ENCODE peak calls at places on chromosomes 3 and 15, in four cellular contexts. One of them, this sample, is unnamed.

GRCh38 chr3:19173945-19174344 is 25.6 kb downstream of the KCNH8 start:
- DNase-seq in endodermal cell: peak; percentile 79
- DNase-seq in PC-3: no peak
- DNase-seq in Karpas-422: no peak
- DNase-seq in this sample: no peak

GRCh38 chr3:72629191-72629611 is 219.0 kb downstream of the SHQ1 start:
- DNase-seq in endodermal cell: no peak
- DNase-seq in Karpas-422: peak; percentile 69
- DNase-seq in PC-3: peak; percentile 68
- DNase-seq in this sample: no peak

GRCh38 chr3:186880392-186880791 is 37.9 kb downstream of the ADIPOQ start:
- DNase-seq in endodermal cell: no peak
- DNase-seq in Karpas-422: no peak
- DNase-seq in PC-3: no peak
- DNase-seq in this sample: no peak

GRCh38 chr3:79184226-79184625 is 583.6 kb downstream of the ROBO1 start:
- DNase-seq in PC-3: no peak
- DNase-seq in Karpas-422: no peak
- DNase-seq in endodermal cell: no peak
- DNase-seq in this sample: no peak

GRCh38 chr3:104206925-104207324 is 1159.8 kb upstream of the ALCAM start:
- DNase-seq in Karpas-422: no peak
- DNase-seq in PC-3: peak; percentile 90
- DNase-seq in endodermal cell: no peak
- DNase-seq in this sample: no peak

GRCh38 chr3:15536856-15537255 is 15.3 kb upstream of the COLQ start:
- DNase-seq in Karpas-422: no peak
- DNase-seq in endodermal cell: no peak
- DNase-seq in PC-3: no peak
- DNase-seq in this sample: no peak

GRCh38 chr3:15958692-15959433 is 161.1 kb upstream of the ANKRD28 start:
- DNase-seq in PC-3: no peak
- DNase-seq in endodermal cell: no peak
- DNase-seq in Karpas-422: no peak
- DNase-seq in this sample: no peak

GRCh38 chr3:143000525-143000924 is 845 bp upstream of the U2SURP start:
- DNase-seq in endodermal cell: peak; percentile 55
- DNase-seq in Karpas-422: no peak
- DNase-seq in PC-3: peak; percentile 66
- DNase-seq in this sample: no peak

GRCh38 chr3:186411994-186412393 is 50.0 kb upstream of the DGKG start:
- DNase-seq in Karpas-422: no peak
- DNase-seq in PC-3: peak; percentile 70
- DNase-seq in endodermal cell: no peak
- DNase-seq in this sample: no peak

GRCh38 chr15:59622289-59622688 is 10.7 kb downstream of the GCNT3 start:
- DNase-seq in Karpas-422: peak; percentile 76
- DNase-seq in PC-3: peak; percentile 86
- DNase-seq in endodermal cell: peak; percentile 88
- DNase-seq in this sample: peak; percentile 47

GRCh38 chr3:38454179-38454883 is 641 bp downstream of the ACVR2B start:
- DNase-seq in endodermal cell: peak; percentile 73
- DNase-seq in PC-3: peak; percentile 36
- DNase-seq in Karpas-422: peak; percentile 60
- DNase-seq in this sample: peak; percentile 40

GRCh38 chr15:96363692-96364091 is 33.2 kb downstream of the NR2F2 start:
- DNase-seq in Karpas-422: no peak
- DNase-seq in PC-3: no peak
- DNase-seq in endodermal cell: no peak
- DNase-seq in this sample: no peak

GRCh38 chr15:85785887-85786777 is 8.6 kb downstream of the KLHL25 start:
- DNase-seq in endodermal cell: peak; percentile 65
- DNase-seq in Karpas-422: no peak
- DNase-seq in PC-3: peak; percentile 85
- DNase-seq in this sample: no peak

GRCh38 chr3:74561881-74562280 is 52.6 kb downstream of the CNTN3 start:
- DNase-seq in PC-3: no peak
- DNase-seq in Karpas-422: no peak
- DNase-seq in endodermal cell: no peak
- DNase-seq in this sample: no peak

GRCh38 chr3:123766195-123767019 is 117.7 kb downstream of the MYLK start:
- DNase-seq in Karpas-422: no peak
- DNase-seq in PC-3: no peak
- DNase-seq in endodermal cell: no peak
- DNase-seq in this sample: no peak

GRCh38 chr3:157405457-157405856 is 31.2 kb upstream of the PTX3 start:
- DNase-seq in PC-3: peak; percentile 71
- DNase-seq in Karpas-422: no peak
- DNase-seq in endodermal cell: no peak
- DNase-seq in this sample: no peak

GRCh38 chr3:38264307-38264706 is 1.3 kb upstream of the SLC22A13 start:
- DNase-seq in Karpas-422: no peak
- DNase-seq in endodermal cell: no peak
- DNase-seq in PC-3: no peak
- DNase-seq in this sample: no peak

GRCh38 chr15:70424937-70425411 is 327.3 kb upstream of the TLE3 start:
- DNase-seq in Karpas-422: no peak
- DNase-seq in PC-3: no peak
- DNase-seq in endodermal cell: no peak
- DNase-seq in this sample: no peak

GRCh38 chr3:156388469-156389150 is 166.3 kb downstream of the SSR3 start:
- DNase-seq in endodermal cell: no peak
- DNase-seq in PC-3: no peak
- DNase-seq in Karpas-422: no peak
- DNase-seq in this sample: peak; percentile 77

GRCh38 chr3:127714866-127715265 is 42.1 kb downstream of the ABTB1 start:
- DNase-seq in PC-3: no peak
- DNase-seq in Karpas-422: no peak
- DNase-seq in endodermal cell: no peak
- DNase-seq in this sample: no peak
- H3K9me3 ChIP-seq in PC-3: no peaks in the 10 kb centered on the region
- H3K9me3 ChIP-seq in Karpas-422: no peaks in the 10 kb centered on the region
- H3K9me3 ChIP-seq in endodermal cell: no peaks in the 10 kb centered on the region
- H3K9me3 ChIP-seq in this sample: no peaks in the 10 kb centered on the region

GRCh38 chr3:120180731-120181412 is 86.6 kb upstream of the GSK3B start:
- DNase-seq in PC-3: peak; percentile 60
- DNase-seq in Karpas-422: no peak
- DNase-seq in endodermal cell: no peak
- DNase-seq in this sample: no peak

GRCh38 chr3:120174811-120175210 is 80.6 kb upstream of the GSK3B start:
- DNase-seq in endodermal cell: no peak
- DNase-seq in PC-3: no peak
- DNase-seq in Karpas-422: no peak
- DNase-seq in this sample: no peak

GRCh38 chr3:120177907-120178306 is 83.7 kb upstream of the GSK3B start:
- DNase-seq in PC-3: peak; percentile 21
- DNase-seq in endodermal cell: peak; percentile 76
- DNase-seq in Karpas-422: peak; percentile 65
- DNase-seq in this sample: no peak

GRCh38 chr3:120173056-120173675 is 78.9 kb upstream of the GSK3B start:
- DNase-seq in Karpas-422: no peak
- DNase-seq in endodermal cell: no peak
- DNase-seq in PC-3: no peak
- DNase-seq in this sample: no peak

GRCh38 chr3:120177151-120177550 is 82.9 kb upstream of the GSK3B start:
- DNase-seq in Karpas-422: no peak
- DNase-seq in endodermal cell: peak; percentile 79
- DNase-seq in PC-3: peak; percentile 93
- DNase-seq in this sample: no peak
- H3K9ac ChIP-seq in Karpas-422: no peak overlapping the region
- H3K9ac ChIP-seq in endodermal cell: no peak overlapping the region
- H3K9ac ChIP-seq in PC-3: peak overlapping the region; percentile 28
- H3K9ac ChIP-seq in this sample: no peak overlapping the region

DNA sequence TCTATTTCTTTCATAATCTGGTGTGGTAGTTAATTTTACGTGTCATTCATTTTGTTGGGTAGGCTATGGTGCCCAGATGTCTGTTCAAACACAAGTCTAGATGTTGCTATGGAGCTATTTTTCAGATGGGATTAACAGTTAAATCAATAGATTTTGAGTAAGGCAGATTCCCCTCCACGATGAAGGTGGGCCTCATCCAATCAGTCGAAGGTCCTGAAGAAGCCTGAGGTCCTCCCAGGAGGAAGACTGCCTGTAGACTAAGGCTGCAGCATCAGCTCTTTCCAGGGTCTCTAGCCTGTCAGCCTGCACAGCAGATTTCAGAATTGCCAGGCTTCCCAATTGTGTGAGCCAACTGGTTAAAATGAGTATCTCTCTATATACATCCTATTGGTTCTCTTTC is 92.9 kb downstream of the GABRB3 start:
- DNase-seq in endodermal cell: no peak
- DNase-seq in Karpas-422: no peak
- DNase-seq in PC-3: no peak
- DNase-seq in this sample: no peak
- H3K9me3 ChIP-seq in endodermal cell: no peaks in the 10 kb centered on the region
- H3K9me3 ChIP-seq in Karpas-422: peaks cover 23% of the 10 kb centered on the region
- H3K9me3 ChIP-seq in PC-3: no peaks in the 10 kb centered on the region
- H3K9me3 ChIP-seq in this sample: no peaks in the 10 kb centered on the region

GRCh38 chr15:35309886-35310285 is 224.8 kb upstream of the NANOGP8 start:
- DNase-seq in Karpas-422: no peak
- DNase-seq in PC-3: no peak
- DNase-seq in endodermal cell: no peak
- DNase-seq in this sample: no peak
- H3K9ac ChIP-seq in Karpas-422: no peak overlapping the region
- H3K9ac ChIP-seq in PC-3: no peak overlapping the region
- H3K9ac ChIP-seq in endodermal cell: no peak overlapping the region
- H3K9ac ChIP-seq in this sample: no peak overlapping the region

GRCh38 chr3:13916375-13916774 is 36.5 kb upstream of the WNT7A start:
- DNase-seq in endodermal cell: no peak
- DNase-seq in Karpas-422: no peak
- DNase-seq in PC-3: no peak
- DNase-seq in this sample: no peak
- H3K9me3 ChIP-seq in endodermal cell: peaks cover 51% of the 10 kb centered on the region
- H3K9me3 ChIP-seq in Karpas-422: no peaks in the 10 kb centered on the region
- H3K9me3 ChIP-seq in PC-3: peaks cover 3% of the 10 kb centered on the region
- H3K9me3 ChIP-seq in this sample: no peaks in the 10 kb centered on the region

GRCh38 chr3:48397767-48398681 is 26.0 kb downstream of the FBXW12 start:
- DNase-seq in PC-3: no peak
- DNase-seq in endodermal cell: peak; percentile 44
- DNase-seq in Karpas-422: no peak
- DNase-seq in this sample: no peak

GRCh38 chr3:48394391-48394790 is 22.4 kb downstream of the FBXW12 start:
- DNase-seq in PC-3: no peak
- DNase-seq in endodermal cell: no peak
- DNase-seq in Karpas-422: no peak
- DNase-seq in this sample: no peak

GRCh38 chr3:48399387-48400172 is 27.6 kb downstream of the FBXW12 start:
- DNase-seq in Karpas-422: no peak
- DNase-seq in PC-3: peak; percentile 11
- DNase-seq in endodermal cell: peak; percentile 57
- DNase-seq in this sample: no peak

GRCh38 chr3:48398701-48399386 is 26.8 kb downstream of the FBXW12 start:
- DNase-seq in Karpas-422: no peak
- DNase-seq in PC-3: no peak
- DNase-seq in endodermal cell: peak; percentile 48
- DNase-seq in this sample: no peak

GRCh38 chr3:48395714-48396113 is 23.7 kb downstream of the FBXW12 start:
- DNase-seq in PC-3: no peak
- DNase-seq in endodermal cell: no peak
- DNase-seq in Karpas-422: no peak
- DNase-seq in this sample: no peak
- H3K9ac ChIP-seq in PC-3: no peak overlapping the region
- H3K9ac ChIP-seq in endodermal cell: no peak overlapping the region
- H3K9ac ChIP-seq in Karpas-422: no peak overlapping the region
- H3K9ac ChIP-seq in this sample: no peak overlapping the region

GRCh38 chr3:20482350-20482749 is 296.3 kb upstream of the SGO1 start:
- DNase-seq in PC-3: no peak
- DNase-seq in endodermal cell: no peak
- DNase-seq in Karpas-422: no peak
- DNase-seq in this sample: no peak
- H3K9me3 ChIP-seq in PC-3: peaks cover 14% of the 10 kb centered on the region
- H3K9me3 ChIP-seq in endodermal cell: peaks cover 48% of the 10 kb centered on the region
- H3K9me3 ChIP-seq in Karpas-422: no peaks in the 10 kb centered on the region
- H3K9me3 ChIP-seq in this sample: no peaks in the 10 kb centered on the region

GRCh38 chr15:73600413-73601050 is 32.7 kb downstream of the NPTN start:
- DNase-seq in PC-3: no peak
- DNase-seq in endodermal cell: no peak
- DNase-seq in Karpas-422: no peak
- DNase-seq in this sample: no peak
- H3K9ac ChIP-seq in PC-3: peak overlapping the region; percentile 11
- H3K9ac ChIP-seq in endodermal cell: no peak overlapping the region
- H3K9ac ChIP-seq in Karpas-422: no peak overlapping the region
- H3K9ac ChIP-seq in this sample: no peak overlapping the region

This sample was measured in MM.1S.